ENCODE peak calls at places on chromosomes 7 and 10, in six cellular contexts. G is C1 segment of cervical spinal cord; L is RCC 7860; S is tibial artery; H is activated naive CD4-positive, alpha-beta T cell treated with anti-CD3 and anti-CD28 coated beads, Interleukin-2, amount 10 ng/mL, durations not matched to agents 7 days and 5 days; B is effector CD4-positive, alpha-beta T cell. U is an unnamed sample.

GRCh38 chr7:6256709-6257535 is 15.5 kb downstream of the CYTH3 start:
- DNase-seq in H (no peak), B (no peak), S (peak), L (no peak), G (no peak), U (no peak)

GRCh38 chr7:94949532-94949931 is 42.1 kb downstream of the PPP1R9A start:
- DNase-seq in B (no peak), G (no peak), S (no peak), H (no peak), L (peak), U (no peak)

GRCh38 chr10:3096149-3096548 is 28.8 kb downstream of the PFKP start:
- DNase-seq in G (no peak), L (peak), S (no peak), H (no peak), B (no peak), U (no peak)

GRCh38 chr10:132146941-132147915 is 39.5 kb upstream of the DPYSL4 start:
- DNase-seq in G (no peak), H (no peak), S (no peak), B (no peak), L (no peak), U (no peak)

GRCh38 chr7:99928188-99928587 is 1.2 kb downstream of the GJC3 start:
- DNase-seq in G (no peak), S (no peak), L (no peak), H (no peak), B (no peak), U (no peak)

GRCh38 chr10:101241840-101242707 is 12.8 kb upstream of the LBX1 start:
- DNase-seq in G (no peak), S (no peak), L (no peak), H (no peak), B (no peak), U (peak)

GRCh38 chr10:99782447-99783286 is at the start of gene ABCC2:
- DNase-seq in B (no peak), H (no peak), S (no peak), G (no peak), L (no peak), U (no peak)

GRCh38 chr10:87658858-87659555 is 671 bp upstream of the PAPSS2 start:
- DNase-seq in B (no peak), S (no peak), L (no peak), H (no peak), G (no peak), U (peak)

GRCh38 chr10:78250313-78251040 is 216.8 kb downstream of the RPS24 start:
- DNase-seq in B (no peak), L (no peak), S (no peak), G (no peak), H (no peak), U (no peak)